ENCODE peak calls at places on chromosomes 13 and 19, in four cellular contexts. J is pancreas; Q is heart right ventricle; Y is CD8-positive, alpha-beta T cell. V is an unnamed sample. For H3K9me3, the result is how much of the 10 kb centered on the place peaks cover.

GRCh38 chr13:103133551-103133950 is 67.3 kb upstream of the SLC10A2 start:
- DNase-seq in Y (no peak), J (no peak), Q (no peak), V (no peak)

GRCh38 chr19:49654581-49654980 is 11.1 kb downstream of the IRF3 start:
- DNase-seq in Y (no peak), Q (no peak), J (no peak), V (no peak)

GRCh38 chr19:13228561-13228960 is 78.3 kb downstream of the IER2 start:
- DNase-seq in Y (no peak), J (no peak), Q (no peak), V (no peak)

GRCh38 chr13:32538234-32538620 is 368 bp downstream of the N4BP2L2 start:
- DNase-seq in J (peak), Y (no peak), Q (peak), V (no peak)

GRCh38 chr13:23628765-23629565 is 58.8 kb downstream of the TNFRSF19 start:
- DNase-seq in J (no peak), Y (no peak), Q (no peak), V (no peak)

GRCh38 chr13:53151692-53152421 is 123.2 kb downstream of the OLFM4 start:
- DNase-seq in Q (no peak), Y (no peak), J (no peak), V (no peak)

GRCh38 chr13:53782400-53783030 is 753.9 kb downstream of the OLFM4 start:
- DNase-seq in J (no peak), Q (no peak), Y (no peak), V (no peak)

GRCh38 chr19:33394006-33394722 is 20.7 kb downstream of the CEBPG start:
- DNase-seq in J (peak), Q (peak), Y (no peak), V (no peak)

GRCh38 chr19:52962394-52963228 is at the start of gene ZNF816:
- DNase-seq in J (peak), Y (peak), Q (peak), V (peak)

GRCh38 chr19:2385053-2385721 is 25.1 kb downstream of the TMPRSS9 start:
- DNase-seq in J (no peak), Y (no peak), Q (no peak), V (no peak)

GRCh38 chr19:7676854-7677253 is at the start of gene MCEMP1:
- DNase-seq in J (no peak), Y (no peak), Q (no peak), V (no peak)

GRCh38 chr13:113596321-113597200 is 12.0 kb downstream of the TFDP1 start:
- DNase-seq in J (peak), Q (no peak), Y (no peak), V (no peak)

GRCh38 chr19:53982056-53982455 is 9.4 kb upstream of the CACNG6 start:
- DNase-seq in J (no peak), Q (no peak), Y (no peak), V (no peak)

GRCh38 chr19:2477141-2477710 is 1.3 kb downstream of the GADD45B start:
- DNase-seq in J (peak), Y (no peak), Q (peak), V (no peak)

GRCh38 chr13:51348069-51348967 is 8.8 kb downstream of the SERPINE3 start:
- DNase-seq in Y (no peak), J (no peak), Q (no peak), V (no peak)

GRCh38 chr13:47159853-47160550 is 263.1 kb upstream of the HTR2A start:
- DNase-seq in J (no peak), Q (no peak), Y (no peak), V (no peak)

GRCh38 chr13:111876506-111876905 is 190.4 kb upstream of the SOX1 start:
- DNase-seq in Q (no peak), J (no peak), Y (no peak), V (no peak)

GRCh38 chr19:41356984-41357739 is 3.4 kb upstream of the TGFB1 start:
- DNase-seq in Q (no peak), Y (no peak), J (no peak), V (no peak)

GRCh38 chr19:44683434-44684210 is 12.3 kb downstream of the CEACAM19 start:
- DNase-seq in Q (no peak), J (no peak), Y (no peak), V (no peak)

GRCh38 chr13:44540761-44541434 is 35.2 kb downstream of the TSC22D1 start:
- DNase-seq in Q (no peak), J (no peak), Y (no peak), V (no peak)

GRCh38 chr13:46181799-46182490 is at the start of gene LCP1:
- DNase-seq in Y (peak), J (no peak), Q (no peak), V (peak)

GRCh38 chr13:95122063-95122462 is 179.2 kb downstream of the ABCC4 start:
- DNase-seq in Y (no peak), Q (no peak), J (no peak), V (no peak)

GRCh38 chr19:5150902-5151741 is 182.2 kb downstream of the KDM4B start:
- DNase-seq in Q (peak), J (peak), Y (no peak), V (no peak)

GRCh38 chr19:13937479-13938360 is 497 bp downstream of the PODNL1 start:
- DNase-seq in Q (no peak), J (no peak), Y (no peak), V (no peak)

DNA sequence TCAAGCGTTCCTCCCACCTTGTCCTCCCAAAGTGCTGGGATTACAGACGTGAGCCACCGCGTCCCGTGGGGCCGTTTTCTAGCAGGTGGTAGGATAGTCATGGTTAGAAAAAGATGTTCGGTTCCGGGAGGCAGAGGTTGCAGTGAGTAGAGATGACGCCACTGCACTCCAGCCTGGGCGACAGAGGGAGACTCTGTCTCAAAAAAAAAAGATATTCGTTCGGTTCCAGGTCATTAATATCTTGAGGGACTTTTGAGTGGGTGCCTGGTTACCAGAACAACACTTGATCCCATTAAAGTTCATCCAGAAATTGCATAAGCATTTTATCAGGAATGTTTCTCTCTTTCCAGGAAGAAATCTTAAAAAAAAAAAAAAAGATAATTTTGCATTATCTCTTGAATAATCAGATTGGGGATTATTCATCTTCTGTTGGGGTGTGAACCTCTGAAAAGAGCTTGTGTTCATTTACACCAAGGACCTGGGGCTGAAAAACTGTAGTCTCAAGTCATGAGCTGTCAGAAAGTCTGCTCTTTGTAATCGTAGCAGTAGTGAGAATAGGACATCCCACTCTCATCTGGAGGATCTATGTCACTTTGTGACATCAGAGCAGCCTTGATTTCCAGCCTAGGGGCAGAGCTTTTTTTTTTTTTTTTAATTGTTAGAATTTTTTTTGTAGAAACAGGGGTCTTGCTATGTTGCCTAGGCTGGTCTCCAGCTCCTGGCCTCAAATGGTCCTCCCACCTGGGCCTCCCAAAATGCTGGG is 1.0 kb upstream of the ETHE1 start:
- DNase-seq in Y (no peak), Q (no peak), J (no peak), V (no peak)
- H3K4me3 ChIP-seq in Y (no peak), Q (peak), J (peak), V (no peak)

DNA sequence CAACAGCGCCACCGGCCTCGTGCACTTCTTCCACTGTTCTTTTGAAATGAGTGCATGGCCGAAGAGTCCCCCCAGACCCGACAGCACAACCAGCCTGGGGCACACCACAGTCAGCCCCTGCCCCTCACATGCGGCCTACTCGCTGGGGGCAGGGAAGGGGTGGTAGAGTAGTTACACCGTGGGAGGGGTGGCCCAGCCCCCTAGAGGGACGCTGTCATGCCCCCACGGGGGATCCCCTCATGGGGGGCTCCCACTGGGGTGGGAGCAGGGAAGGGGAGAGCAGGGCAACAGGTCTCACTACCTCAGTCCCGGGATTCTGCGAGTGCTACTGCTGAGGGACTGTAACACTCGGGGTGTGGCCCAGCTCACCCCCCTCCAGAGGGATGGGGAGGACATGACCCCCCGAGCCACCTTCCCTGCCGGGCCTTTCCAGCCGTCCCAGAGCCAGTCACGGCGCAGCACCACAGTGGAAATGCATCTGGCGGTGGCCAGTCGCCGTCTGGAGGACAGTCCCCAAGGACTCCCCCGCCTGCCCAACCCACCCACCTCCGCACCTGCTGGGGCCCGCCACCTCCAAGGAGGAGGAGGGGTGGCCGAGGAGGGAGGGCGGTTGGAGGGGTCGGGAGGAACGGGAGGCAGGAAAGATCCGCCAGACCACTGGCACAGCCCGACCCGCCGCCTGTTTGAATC is 84.6 kb upstream of the ZNF254 start:
- DNase-seq in Q (no peak), J (no peak), Y (no peak), V (no peak)
- H3K9me3 ChIP-seq in Q (under half), J (under half), Y (under half), V (under half)

GRCh38 chr19:3557461-3558248 is at the start of gene MFSD12:
- DNase-seq in J (peak), Q (peak), Y (peak), V (peak)
- H3K4me3 ChIP-seq in J (peak), Q (peak), Y (peak), V (peak)

DNA sequence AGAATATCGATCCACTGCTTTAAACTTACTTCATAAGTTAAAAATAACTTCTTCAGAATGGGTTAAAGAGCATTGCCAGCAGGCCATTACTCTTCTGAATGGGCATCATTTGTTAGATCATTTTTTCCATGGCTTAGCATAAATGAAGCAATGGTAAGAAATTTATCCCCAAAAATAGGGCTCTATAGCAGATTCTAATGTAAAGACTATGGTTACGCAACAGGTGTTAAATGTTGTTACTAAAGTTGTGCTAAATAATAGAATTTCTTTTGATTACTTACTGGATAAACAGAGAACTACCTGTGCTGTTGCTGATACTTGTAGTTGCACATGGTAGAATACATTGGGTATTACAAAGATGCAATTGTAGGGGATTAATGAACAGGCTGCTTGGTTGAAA is 15.9 kb upstream of the ZNF98 start:
- DNase-seq in Y (no peak), Q (no peak), J (no peak), V (no peak)
- H3K9me3 ChIP-seq in Y (under half), Q (under half), J (under half), V (under half)

GRCh38 chr19:56106397-56106849 is 14.7 kb downstream of the ZNF787 start:
- DNase-seq in Y (no peak), Q (peak), J (no peak), V (no peak)
- H3K4me3 ChIP-seq in Y (no peak), Q (no peak), J (no peak), V (no peak)

GRCh38 chr19:37304190-37304883 is 66.6 kb upstream of the ZNF527 start:
- DNase-seq in Y (no peak), Q (peak), J (peak), V (no peak)

GRCh38 chr19:37306383-37306963 is 64.4 kb upstream of the ZNF527 start:
- DNase-seq in Q (no peak), J (no peak), Y (no peak), V (no peak)

GRCh38 chr19:37303591-37304171 is 67.2 kb upstream of the ZNF527 start:
- DNase-seq in J (no peak), Q (no peak), Y (no peak), V (no peak)

GRCh38 chr19:37309834-37310575 is 60.9 kb upstream of the ZNF527 start:
- DNase-seq in Y (no peak), Q (no peak), J (no peak), V (no peak)

DNA sequence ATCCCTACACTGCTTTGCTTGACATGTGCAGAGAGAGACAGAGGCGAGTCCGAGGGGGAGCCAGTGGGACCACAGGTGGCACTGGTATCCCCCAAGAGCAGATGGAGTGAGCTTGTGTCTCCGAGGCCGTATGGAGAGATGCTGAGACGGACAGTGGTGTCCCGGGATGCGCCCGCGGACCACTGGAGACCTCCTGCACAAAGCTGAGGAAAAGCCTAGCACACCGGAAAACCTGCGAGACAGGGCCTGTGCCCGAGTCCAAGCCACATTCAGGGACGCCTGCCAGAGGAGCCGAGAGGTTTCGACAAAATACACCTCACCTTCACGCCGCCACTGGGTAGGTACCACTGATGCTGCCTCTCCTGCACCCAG is 66.0 kb upstream of the ZNF527 start:
- DNase-seq in Y (no peak), J (no peak), Q (no peak), V (no peak)
- H3K9me3 ChIP-seq in Y (under half), J (under half), Q (under half), V (under half)

GRCh38 chr19:9702186-9702585 is 27.3 kb upstream of the ZNF562 start:
- DNase-seq in J (no peak), Y (no peak), Q (no peak), V (no peak)
- H3K4me3 ChIP-seq in J (no peak), Y (no peak), Q (no peak), V (no peak)

DNA sequence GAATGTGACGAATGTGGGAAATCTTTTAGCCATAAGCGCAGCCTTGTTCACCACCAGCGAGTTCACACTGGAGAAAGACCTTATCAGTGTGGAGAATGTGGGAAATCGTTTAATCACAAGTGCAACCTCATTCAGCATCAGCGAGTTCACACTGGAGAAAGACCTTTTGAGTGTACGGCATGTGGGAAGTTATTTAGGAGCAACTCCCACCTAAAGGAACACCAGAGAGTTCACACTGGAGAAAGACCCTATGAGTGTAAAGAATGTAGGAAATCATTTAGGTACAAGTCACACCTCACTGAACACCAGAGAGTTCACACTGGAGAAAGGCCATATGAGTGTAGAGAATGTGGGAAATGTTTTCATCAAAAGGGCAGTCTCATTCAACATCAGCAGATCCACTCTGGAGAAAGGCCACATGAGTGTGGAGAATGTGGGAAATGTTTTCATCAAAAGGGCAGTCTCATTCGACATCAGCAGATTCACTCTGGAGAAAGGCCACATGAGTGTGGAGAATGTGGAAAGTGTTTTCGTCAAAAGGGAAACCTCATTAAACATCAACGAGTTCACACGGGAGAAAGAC is 7.6 kb downstream of the ZNF776 start:
- DNase-seq in Q (no peak), Y (no peak), J (no peak), V (no peak)
- H3K9me3 ChIP-seq in Q (under half), Y (half or more), J (under half), V (half or more)